ENCODE peak calls at places on chromosomes 13 and 19, in ten cellular contexts. N, J, S, L, V, U, R, F, C and T are unnamed samples.

GRCh38 chr19:13621413-13621812 is 115.1 kb upstream of the CACNA1A start:
- DNase-seq in U (peak), S (no peak), V (peak), J (peak), F (no peak), C (no peak), L (no peak), N (peak), R (no peak), T (no peak)

GRCh38 chr19:54329476-54330165 is 9.3 kb downstream of the LILRA4 start:
- DNase-seq in F (no peak), S (no peak), R (no peak), U (no peak), V (no peak), L (no peak), C (peak), N (no peak), J (no peak), T (no peak)

GRCh38 chr19:38384209-38385027 is 3.4 kb downstream of the GGN start:
- DNase-seq in R (peak), V (no peak), J (no peak), F (no peak), S (no peak), N (peak), C (no peak), U (peak), L (no peak), T (no peak)

GRCh38 chr13:46617382-46617781 is 64.4 kb downstream of the LRCH1 start:
- DNase-seq in U (no peak), R (no peak), C (no peak), F (no peak), J (peak), V (no peak), L (no peak), N (no peak), S (no peak), T (no peak)

GRCh38 chr13:96417956-96418355 is 328.0 kb downstream of the HS6ST3 start:
- DNase-seq in U (no peak), V (peak), N (no peak), L (no peak), J (no peak), C (no peak), R (no peak), F (no peak), S (no peak), T (no peak)

GRCh38 chr19:11578342-11579142 is 1.1 kb upstream of the ACP5 start:
- DNase-seq in F (peak), U (no peak), L (no peak), N (no peak), V (peak), S (no peak), R (no peak), C (peak), J (peak), T (no peak)

GRCh38 chr13:98199480-98199879 is 22.4 kb upstream of the RNF113B start:
- DNase-seq in V (no peak), F (no peak), R (no peak), C (no peak), N (no peak), J (no peak), L (no peak), S (no peak), U (no peak), T (peak)

GRCh38 chr13:101058841-101059240 is 357.5 kb downstream of the NALCN start:
- DNase-seq in R (no peak), F (no peak), L (no peak), S (no peak), V (no peak), U (no peak), J (no peak), N (no peak), C (no peak), T (no peak)

GRCh38 chr19:17743874-17744273 is 7.4 kb upstream of the FCHO1 start:
- DNase-seq in R (no peak), C (no peak), U (no peak), L (no peak), V (no peak), J (peak), S (no peak), N (no peak), F (no peak), T (no peak)

GRCh38 chr19:11061951-11062350 is 27.3 kb upstream of the LDLR start:
- DNase-seq in N (no peak), V (no peak), F (peak), C (no peak), L (no peak), R (no peak), U (no peak), J (no peak), S (no peak), T (no peak)

GRCh38 chr13:43787998-43788397 is 1.2 kb upstream of the ENOX1 start:
- DNase-seq in J (peak), F (no peak), U (peak), N (peak), R (peak), C (no peak), V (peak), L (no peak), S (peak), T (peak)

GRCh38 chr19:33071887-33072286 is 7.2 kb upstream of the RHPN2 start:
- DNase-seq in N (peak), S (no peak), F (peak), J (no peak), V (no peak), L (no peak), C (no peak), R (no peak), U (no peak), T (no peak)

GRCh38 chr13:107271226-107271625 is 703.3 kb upstream of the ARGLU1 start:
- DNase-seq in N (no peak), J (peak), F (no peak), U (no peak), L (peak), R (no peak), V (no peak), S (peak), C (no peak), T (peak)

GRCh38 chr13:59458908-59459579 is 704.7 kb downstream of the DIAPH3 start:
- DNase-seq in R (no peak), C (no peak), S (peak), F (no peak), J (peak), U (no peak), N (peak), V (no peak), L (peak), T (no peak)

GRCh38 chr13:24459234-24459633 is 53.3 kb downstream of the PARP4 start:
- DNase-seq in S (no peak), U (no peak), N (no peak), V (peak), J (peak), F (no peak), R (no peak), C (no peak), L (no peak), T (no peak)

GRCh38 chr13:44667950-44668349 is 91.8 kb upstream of the TSC22D1 start:
- DNase-seq in U (no peak), J (peak), L (no peak), S (no peak), V (peak), F (no peak), R (no peak), N (no peak), C (no peak), T (no peak)

GRCh38 chr19:35773020-35773809 is 2.1 kb upstream of the ARHGAP33 start:
- DNase-seq in J (peak), V (no peak), C (no peak), U (no peak), F (no peak), N (no peak), L (no peak), R (no peak), S (no peak), T (no peak)

GRCh38 chr19:7983286-7983950 is 22.0 kb downstream of the ELAVL1 start:
- DNase-seq in N (no peak), F (no peak), S (no peak), L (no peak), U (no peak), R (no peak), V (no peak), J (no peak), C (no peak), T (no peak)